ENCODE peak calls at places on chromosomes 5 and 9, in nine cellular contexts. D is activated CD8-positive, alpha-beta memory T cell treated with anti-CD3 and anti-CD28 coated beads, Interleukin-2, amount 10 ng/mL, durations not matched to agents 7 days and 5 days; J is tibial nerve; O is suprapubic skin; I is smooth muscle cell of the brain vasculature; C is AG10803; A is body of pancreas; R is frontal cortex; E is kidney glomerular epithelial cell. H is an unnamed sample.

GRCh38 chr9:15856591-15856990 is 303.7 kb downstream of the CCDC171 start:
- DNase-seq in D (no peak), J (no peak), O (no peak), I (no peak), C (peak; percentile 73), A (no peak), R (no peak), E (no peak), H (no peak)

GRCh38 chr9:135300346-135301141 is 179.0 kb upstream of the PPP1R26 start:
- DNase-seq in D (peak; percentile 22), J (no peak), O (no peak), I (no peak), C (no peak), A (no peak), R (no peak), E (no peak), H (no peak)

GRCh38 chr9:81517954-81518353 is 171.4 kb downstream of the TLE1 start:
- DNase-seq in D (no peak), J (no peak), O (no peak), I (no peak), C (no peak), A (no peak), R (no peak), E (no peak), H (no peak)

GRCh38 chr5:78896128-78896527 is 89.0 kb downstream of the ARSB start:
- DNase-seq in D (no peak), J (no peak), O (no peak), I (no peak), C (peak; percentile 74), A (no peak), R (no peak), E (peak; percentile 43), H (no peak)

GRCh38 chr5:119330367-119331183 is 25.2 kb upstream of the TNFAIP8 start:
- DNase-seq in D (peak; percentile 69), J (no peak), O (no peak), I (no peak), C (no peak), A (no peak), R (no peak), E (no peak), H (no peak)

GRCh38 chr9:12930906-12931305 is 156.1 kb downstream of the LURAP1L start:
- DNase-seq in D (no peak), J (no peak), O (no peak), I (no peak), C (peak; percentile 21), A (no peak), R (no peak), E (no peak), H (no peak)

GRCh38 chr9:98516205-98516896 is 192.4 kb downstream of the GABBR2 start:
- DNase-seq in D (no peak), J (no peak), O (no peak), I (no peak), C (no peak), A (no peak), R (no peak), E (no peak), H (peak; percentile 47)

GRCh38 chr5:57219386-57219785 is 45.5 kb downstream of the GPBP1 start:
- DNase-seq in D (no peak), J (no peak), O (no peak), I (no peak), C (no peak), A (no peak), R (no peak), E (no peak), H (no peak)